ENCODE peak calls at places on chromosomes 2 and 18, in nine cellular contexts. One of them, this sample, is unnamed.

GRCh38 chr2:160353813-160354212 is 139.8 kb downstream of the RBMS1 start:
- DNase-seq in nephron progenitor cell: no peak
- DNase-seq in hypothalamus: no peak
- DNase-seq in HEK293T: no peak
- DNase-seq in AG08396: no peak
- DNase-seq in smooth muscle cell of the brain vasculature: no peak
- DNase-seq in NCI-H748 treated with DMSO at 0.1 percent for 48 hours: no peak
- DNase-seq in breast epithelium: no peak
- DNase-seq in M059J: no peak
- DNase-seq in this sample: no peak

GRCh38 chr2:6824962-6825361 is 40.7 kb downstream of the CMPK2 start:
- DNase-seq in nephron progenitor cell: no peak
- DNase-seq in hypothalamus: no peak
- DNase-seq in HEK293T: no peak
- DNase-seq in AG08396: no peak
- DNase-seq in smooth muscle cell of the brain vasculature: no peak
- DNase-seq in NCI-H748 treated with DMSO at 0.1 percent for 48 hours: no peak
- DNase-seq in breast epithelium: no peak
- DNase-seq in M059J: peak; percentile 75
- DNase-seq in this sample: no peak

GRCh38 chr2:44167311-44167907 is 1.3 kb upstream of the PPM1B start:
- DNase-seq in nephron progenitor cell: no peak
- DNase-seq in hypothalamus: no peak
- DNase-seq in HEK293T: no peak
- DNase-seq in AG08396: no peak
- DNase-seq in smooth muscle cell of the brain vasculature: no peak
- DNase-seq in NCI-H748 treated with DMSO at 0.1 percent for 48 hours: no peak
- DNase-seq in breast epithelium: no peak
- DNase-seq in M059J: no peak
- DNase-seq in this sample: no peak

GRCh38 chr18:31103423-31103822 is 1.2 kb upstream of the DSC2 start:
- DNase-seq in nephron progenitor cell: no peak
- DNase-seq in hypothalamus: no peak
- DNase-seq in HEK293T: no peak
- DNase-seq in AG08396: no peak
- DNase-seq in smooth muscle cell of the brain vasculature: no peak
- DNase-seq in NCI-H748 treated with DMSO at 0.1 percent for 48 hours: no peak
- DNase-seq in breast epithelium: no peak
- DNase-seq in M059J: no peak
- DNase-seq in this sample: no peak

GRCh38 chr2:100960688-100961087 is 41.4 kb upstream of the RPL31 start:
- DNase-seq in nephron progenitor cell: no peak
- DNase-seq in hypothalamus: no peak
- DNase-seq in HEK293T: no peak
- DNase-seq in AG08396: no peak
- DNase-seq in smooth muscle cell of the brain vasculature: no peak
- DNase-seq in NCI-H748 treated with DMSO at 0.1 percent for 48 hours: no peak
- DNase-seq in breast epithelium: no peak
- DNase-seq in M059J: no peak
- DNase-seq in this sample: no peak

GRCh38 chr2:134220525-134220924 is 33.3 kb upstream of the MGAT5 start:
- DNase-seq in nephron progenitor cell: no peak
- DNase-seq in hypothalamus: no peak
- DNase-seq in HEK293T: no peak
- DNase-seq in AG08396: no peak
- DNase-seq in smooth muscle cell of the brain vasculature: no peak
- DNase-seq in NCI-H748 treated with DMSO at 0.1 percent for 48 hours: no peak
- DNase-seq in breast epithelium: no peak
- DNase-seq in M059J: no peak
- DNase-seq in this sample: no peak

GRCh38 chr2:234412726-234413125 is 84.2 kb downstream of the ARL4C start:
- DNase-seq in nephron progenitor cell: no peak
- DNase-seq in hypothalamus: no peak
- DNase-seq in HEK293T: no peak
- DNase-seq in AG08396: no peak
- DNase-seq in smooth muscle cell of the brain vasculature: no peak
- DNase-seq in NCI-H748 treated with DMSO at 0.1 percent for 48 hours: no peak
- DNase-seq in breast epithelium: no peak
- DNase-seq in M059J: peak; percentile 68
- DNase-seq in this sample: no peak

GRCh38 chr2:23026671-23027070 is 358.3 kb upstream of the KLHL29 start:
- DNase-seq in nephron progenitor cell: no peak
- DNase-seq in hypothalamus: no peak
- DNase-seq in HEK293T: no peak
- DNase-seq in AG08396: no peak
- DNase-seq in smooth muscle cell of the brain vasculature: no peak
- DNase-seq in NCI-H748 treated with DMSO at 0.1 percent for 48 hours: no peak
- DNase-seq in breast epithelium: no peak
- DNase-seq in M059J: no peak
- DNase-seq in this sample: peak; percentile 26